ENCODE peak calls at places on chromosomes 6 and 20, in nine cellular contexts. H, W, L, G, P, E, C, I and A are unnamed samples.

GRCh38 chr6:1240766-1241165 is 71.1 kb upstream of the FOXQ1 start:
- DNase-seq in G (no peak), L (no peak), H (no peak), W (peak), E (no peak), C (no peak), I (no peak), P (no peak), A (no peak)

GRCh38 chr20:23149623-23150279 is 63.6 kb upstream of the CD93 start:
- DNase-seq in L (no peak), G (no peak), W (no peak), E (no peak), P (no peak), I (no peak), H (no peak), C (no peak), A (no peak)

GRCh38 chr6:132749111-132749510 is 8.6 kb downstream of the VNN2 start:
- DNase-seq in H (no peak), G (no peak), C (no peak), E (no peak), I (no peak), W (no peak), P (no peak), L (no peak), A (no peak)

GRCh38 chr6:134758616-134759015 is 191.3 kb downstream of the ALDH8A1 start:
- DNase-seq in C (no peak), P (no peak), L (no peak), H (no peak), W (no peak), I (no peak), E (no peak), G (no peak), A (no peak)

GRCh38 chr20:51712501-51713212 is 55.5 kb downstream of the ATP9A start:
- DNase-seq in E (no peak), P (peak), I (no peak), G (no peak), W (peak), L (no peak), H (no peak), C (no peak), A (no peak)

GRCh38 chr20:755931-756330 is 12.4 kb downstream of the SLC52A3 start:
- DNase-seq in G (no peak), P (no peak), C (no peak), E (no peak), L (no peak), W (no peak), H (no peak), I (no peak), A (no peak)

GRCh38 chr6:169829786-169830185 is 78.4 kb downstream of the ERMARD start:
- DNase-seq in I (no peak), W (no peak), H (no peak), E (no peak), G (no peak), P (no peak), C (no peak), L (no peak), A (no peak)

GRCh38 chr6:83359638-83360037 is 71.2 kb downstream of the ME1 start:
- DNase-seq in L (no peak), G (no peak), E (no peak), P (no peak), I (no peak), C (no peak), W (no peak), H (no peak), A (no peak)

GRCh38 chr20:37381621-37382538 is 35.9 kb downstream of the SRC start:
- DNase-seq in L (no peak), G (no peak), H (no peak), C (no peak), I (no peak), W (no peak), E (no peak), P (no peak), A (no peak)

GRCh38 chr20:58374906-58375760 is 13.9 kb upstream of the VAPB start:
- DNase-seq in I (no peak), P (no peak), W (peak), C (no peak), E (peak), H (no peak), G (no peak), L (no peak), A (no peak)

GRCh38 chr6:38095054-38095453 is 275.5 kb downstream of the ZFAND3 start:
- DNase-seq in L (no peak), W (peak), P (no peak), I (no peak), H (no peak), E (no peak), G (no peak), C (no peak), A (no peak)

GRCh38 chr6:118495639-118496296 is 52.3 kb upstream of the PLN start:
- DNase-seq in P (no peak), H (no peak), L (no peak), I (no peak), G (no peak), C (no peak), W (peak), E (no peak), A (no peak)

GRCh38 chr6:41537359-41537758 is 8.8 kb upstream of the FOXP4 start:
- DNase-seq in I (no peak), C (no peak), G (no peak), H (no peak), L (no peak), W (no peak), P (no peak), E (peak), A (no peak)

GRCh38 chr6:111358454-111358853 is 124.6 kb downstream of the REV3L start:
- DNase-seq in E (no peak), P (peak), C (no peak), G (no peak), W (peak), L (no peak), I (no peak), H (no peak), A (no peak)

GRCh38 chr20:63518351-63518861 is 2.2 kb upstream of the PPDPF start:
- DNase-seq in H (no peak), L (no peak), G (no peak), C (no peak), I (no peak), E (no peak), P (no peak), W (no peak), A (no peak)

GRCh38 chr6:131682427-131682826 is 18.8 kb downstream of the OR2A4 start:
- DNase-seq in E (peak), W (peak), H (no peak), L (no peak), I (no peak), C (no peak), P (no peak), G (no peak), A (no peak)

GRCh38 chr6:235763-236360 is 56.4 kb upstream of the DUSP22 start:
- DNase-seq in I (peak), C (peak), P (peak), H (no peak), G (no peak), W (peak), L (peak), E (no peak), A (no peak)

GRCh38 chr6:50862172-50862571 is 43.5 kb downstream of the TFAP2B start:
- DNase-seq in P (no peak), G (no peak), W (no peak), E (no peak), I (no peak), C (no peak), L (no peak), H (no peak), A (no peak)

GRCh38 chr6:46129634-46130505 is at the start of gene ENPP4:
- DNase-seq in W (peak), G (peak), E (peak), I (peak), P (peak), L (peak), C (peak), H (peak), A (peak)

GRCh38 chr6:38214159-38214558 is 394.6 kb downstream of the ZFAND3 start:
- DNase-seq in I (no peak), H (no peak), C (no peak), L (no peak), E (peak), G (no peak), W (no peak), P (no peak), A (no peak)

GRCh38 chr6:36351152-36351571 is 14.5 kb upstream of the BNIP5 start:
- DNase-seq in L (no peak), P (no peak), C (no peak), H (no peak), E (no peak), G (no peak), I (no peak), W (peak), A (no peak)

GRCh38 chr6:134289204-134289575 is 28.7 kb downstream of the SGK1 start:
- DNase-seq in C (no peak), I (no peak), E (no peak), H (no peak), L (no peak), W (no peak), G (no peak), P (no peak), A (no peak)

GRCh38 chr6:146968041-146968760 is 236.0 kb upstream of the STXBP5 start:
- DNase-seq in E (peak), L (no peak), G (no peak), C (no peak), I (no peak), H (no peak), P (no peak), W (peak), A (no peak)

GRCh38 chr20:32789896-32790750 is 27.9 kb downstream of the DNMT3B start:
- DNase-seq in L (peak), I (peak), P (peak), C (peak), G (peak), H (peak), W (peak), E (peak), A (peak)